ENCODE peak calls at places on chromosomes 12 and 14, in six cellular contexts. M is CD8-positive, alpha-beta T cell; L is cardiac muscle cell; J is transverse colon; Y is neuronal stem cell; G is sigmoid colon. P is an unnamed sample. For H3K9me3, the result is how much of the 10 kb centered on the place peaks cover.

GRCh38 chr14:34582117-34582680 is 42.7 kb upstream of the EAPP start:
- DNase-seq in M (no peak), L (no peak), J (no peak), Y (no peak), G (peak), P (no peak)

GRCh38 chr12:129727100-129727499 is 176.7 kb downstream of the TMEM132D start:
- DNase-seq in M (no peak), L (no peak), J (no peak), Y (no peak), G (no peak), P (no peak)

GRCh38 chr12:47349770-47350408 is 270.1 kb upstream of the AMIGO2 start:
- DNase-seq in M (no peak), L (peak), J (no peak), Y (no peak), G (no peak), P (no peak)

GRCh38 chr12:25926536-25926935 is 31.9 kb upstream of the RASSF8 start:
- DNase-seq in M (no peak), L (no peak), J (no peak), Y (no peak), G (no peak), P (no peak)

GRCh38 chr12:14691560-14691959 is 4.8 kb downstream of the GUCY2C start:
- DNase-seq in M (no peak), L (no peak), J (peak), Y (no peak), G (peak), P (peak)

GRCh38 chr14:102317564-102318248 is 1.8 kb upstream of the ZNF839 start:
- DNase-seq in M (no peak), L (no peak), J (peak), Y (no peak), G (peak), P (peak)

GRCh38 chr14:95683793-95684192 is 2.4 kb upstream of the TCL1B start:
- DNase-seq in M (no peak), L (no peak), J (peak), Y (no peak), G (no peak), P (no peak)

GRCh38 chr12:105855691-105856405 is 282.9 kb downstream of the NUAK1 start:
- DNase-seq in M (no peak), L (peak), J (no peak), Y (no peak), G (no peak), P (peak)

GRCh38 chr12:119544780-119545625 is 48.6 kb upstream of the TMEM233 start:
- DNase-seq in M (peak), L (peak), J (peak), Y (peak), G (peak), P (peak)

GRCh38 chr14:64417771-64418125 is 29.6 kb downstream of the MTHFD1 start:
- DNase-seq in M (no peak), L (no peak), J (no peak), Y (no peak), G (no peak), P (no peak)

GRCh38 chr14:63277784-63278183 is 41.0 kb downstream of the GPHB5 start:
- DNase-seq in M (no peak), L (no peak), J (no peak), Y (no peak), G (no peak), P (no peak)

GRCh38 chr12:94561943-94562411 is 88.4 kb downstream of the TMCC3 start:
- DNase-seq in M (no peak), L (no peak), J (peak), Y (no peak), G (no peak), P (peak)

GRCh38 chr12:12720637-12721250 is 3.6 kb downstream of the CDKN1B start:
- DNase-seq in M (no peak), L (peak), J (no peak), Y (no peak), G (no peak), P (no peak)

GRCh38 chr12:122963928-122964240 is 2.4 kb downstream of the ABCB9 start:
- DNase-seq in M (no peak), L (peak), J (no peak), Y (no peak), G (no peak), P (no peak)

GRCh38 chr14:100408350-100409015 is 85.3 kb downstream of the SLC25A47 start:
- DNase-seq in M (no peak), L (peak), J (no peak), Y (no peak), G (no peak), P (no peak)

GRCh38 chr12:109950625-109951024 is 45.5 kb downstream of the GIT2 start:
- DNase-seq in M (no peak), L (no peak), J (no peak), Y (no peak), G (no peak), P (no peak)

GRCh38 chr14:87334997-87335675 is 657.8 kb downstream of the GALC start:
- DNase-seq in M (no peak), L (no peak), J (no peak), Y (no peak), G (no peak), P (no peak)

GRCh38 chr12:117100851-117101673 is 1.8 kb upstream of the TESC start:
- DNase-seq in M (no peak), L (no peak), J (no peak), Y (no peak), G (peak), P (no peak)

GRCh38 chr14:94355191-94355794 is 32.2 kb upstream of the SERPINA6 start:
- DNase-seq in M (peak), L (peak), J (peak), Y (peak), G (no peak), P (no peak)

GRCh38 chr14:79111963-79112362 is 941.8 kb downstream of the NRXN3 start:
- DNase-seq in M (no peak), L (no peak), J (no peak), Y (no peak), G (no peak), P (no peak)

GRCh38 chr14:96206461-96206860 is 1.8 kb downstream of the BDKRB2 start:
- DNase-seq in M (no peak), L (no peak), J (peak), Y (no peak), G (no peak), P (no peak)

GRCh38 chr12:93733358-93733757 is 56.2 kb downstream of the CRADD start:
- DNase-seq in M (no peak), L (no peak), J (no peak), Y (no peak), G (peak), P (no peak)

GRCh38 chr12:31736472-31736871 is 7.7 kb upstream of the AMN1 start:
- DNase-seq in M (no peak), L (peak), J (no peak), Y (no peak), G (no peak), P (no peak)

GRCh38 chr12:3427956-3428355 is 63.0 kb upstream of the PRMT8 start:
- DNase-seq in M (no peak), L (no peak), J (no peak), Y (no peak), G (no peak), P (no peak)

GRCh38 chr12:1830981-1831930 is 10.9 kb downstream of the LRTM2 start:
- DNase-seq in M (no peak), L (peak), J (peak), Y (peak), G (peak), P (peak)

GRCh38 chr14:64659366-64659765 is 44.9 kb upstream of the PLEKHG3 start:
- DNase-seq in M (no peak), L (no peak), J (no peak), Y (no peak), G (no peak), P (no peak)

GRCh38 chr12:49000346-49000745 is 1.2 kb upstream of the DDN start:
- DNase-seq in M (no peak), L (no peak), J (no peak), Y (no peak), G (no peak), P (no peak)

GRCh38 chr12:30395190-30395589 is 300.5 kb downstream of the IPO8 start:
- DNase-seq in M (no peak), L (no peak), J (no peak), Y (no peak), G (no peak), P (no peak)
- H3K9me3 ChIP-seq in M (under half), L (under half), J (under half), Y (under half), G (under half), P (under half)

GRCh38 chr14:85459361-85459760 is 70.6 kb upstream of the FLRT2 start:
- DNase-seq in M (no peak), L (no peak), J (no peak), Y (no peak), G (no peak), P (no peak)
- H3K9me3 ChIP-seq in M (under half), L (under half), J (under half), Y (under half), G (under half), P (under half)

GRCh38 chr14:106039400-106039799 is 513.0 kb downstream of the TMEM121 start:
- DNase-seq in M (peak), L (no peak), J (peak), Y (no peak), G (no peak), P (no peak)

GRCh38 chr14:106037380-106037779 is 511.0 kb downstream of the TMEM121 start:
- DNase-seq in M (no peak), L (no peak), J (no peak), Y (no peak), G (no peak), P (no peak)
- H3K9me3 ChIP-seq in M (under half), L (under half), J (under half), Y (under half), G (under half), P (under half)

GRCh38 chr12:60644076-60644475 is 1048.2 kb downstream of the SLC16A7 start:
- DNase-seq in M (no peak), L (no peak), J (no peak), Y (no peak), G (no peak), P (no peak)
- H3K9me3 ChIP-seq in M (under half), L (under half), J (under half), Y (under half), G (under half), P (under half)

GRCh38 chr12:126616441-126616840 is 1551.2 kb downstream of the AACS start:
- DNase-seq in M (no peak), L (no peak), J (no peak), Y (no peak), G (no peak), P (no peak)
- H3K9me3 ChIP-seq in M (under half), L (under half), J (under half), Y (under half), G (under half), P (under half)